ENCODE peak calls at places on chromosomes 6 and 20, in seven cellular contexts. Q is HepG2, X is K562, L is H1, E is GM12878, S is SK-N-SH, W is GM12892. U is an unnamed sample.

GRCh38 chr6:53033764-53034163 is 31.4 kb upstream of the FBXO9 start:
- DNase-seq in X (no peak), S (no peak), E (no peak), Q (no peak), W (no peak), L (no peak), U (no peak)

GRCh38 chr20:44423480-44423879 is 52.2 kb upstream of the TTPAL start:
- DNase-seq in S (no peak), E (no peak), X (no peak), Q (no peak), L (no peak), W (no peak), U (no peak)

GRCh38 chr20:12289476-12289875 is 371.8 kb downstream of the BTBD3 start:
- DNase-seq in Q (no peak), S (no peak), W (no peak), X (no peak), L (no peak), E (no peak), U (no peak)

GRCh38 chr6:107646176-107646575 is 156.3 kb downstream of the SOBP start:
- DNase-seq in S (no peak), L (no peak), Q (no peak), E (no peak), X (no peak), W (no peak), U (no peak)

GRCh38 chr6:35368038-35368887 is 25.9 kb downstream of the PPARD start:
- DNase-seq in S (no peak), E (no peak), X (no peak), Q (peak), L (no peak), W (no peak), U (no peak)

GRCh38 chr20:58141496-58141895 is 87.0 kb downstream of the ANKRD60 start:
- DNase-seq in E (no peak), Q (no peak), S (no peak), L (no peak), W (no peak), X (no peak), U (no peak)

GRCh38 chr20:4252005-4252404 is 236.6 kb upstream of the RNF24 start:
- DNase-seq in X (no peak), S (no peak), Q (no peak), L (no peak), W (no peak), E (no peak), U (no peak)

GRCh38 chr6:169917153-169917552 is 165.7 kb downstream of the ERMARD start:
- DNase-seq in E (no peak), Q (no peak), W (no peak), X (no peak), S (no peak), L (no peak), U (no peak)

GRCh38 chr6:79420054-79420453 is 117.2 kb downstream of the LCA5 start:
- DNase-seq in L (no peak), W (no peak), S (no peak), E (no peak), Q (no peak), X (no peak), U (no peak)

GRCh38 chr20:13771853-13772453 is 12.8 kb downstream of the ESF1 start:
- DNase-seq in E (no peak), Q (peak), L (no peak), X (no peak), W (no peak), S (peak), U (no peak)

GRCh38 chr6:134599079-134599478 is 281.2 kb upstream of the SGK1 start:
- DNase-seq in W (no peak), S (no peak), L (no peak), E (no peak), X (no peak), Q (no peak), U (no peak)

GRCh38 chr20:35001596-35002362 is 46.1 kb downstream of the MYH7B start:
- DNase-seq in Q (no peak), W (no peak), X (no peak), S (peak), E (no peak), L (no peak), U (no peak)

GRCh38 chr6:129345890-129346289 is 364.1 kb downstream of the ARHGAP18 start:
- DNase-seq in Q (no peak), S (no peak), L (no peak), W (no peak), E (no peak), X (no peak), U (no peak)

GRCh38 chr20:31712112-31712553 is 10.5 kb downstream of the BCL2L1 start:
- DNase-seq in S (no peak), E (no peak), L (no peak), Q (peak), W (no peak), X (no peak), U (no peak)

GRCh38 chr6:168609914-168610490 is 169.0 kb downstream of the SMOC2 start:
- DNase-seq in W (no peak), S (no peak), Q (no peak), E (no peak), L (no peak), X (no peak), U (no peak)

GRCh38 chr6:165876568-165876967 is 213.5 kb upstream of the PDE10A start:
- DNase-seq in S (no peak), L (no peak), Q (no peak), X (no peak), W (no peak), E (no peak), U (no peak)

GRCh38 chr6:3748208-3748701 is 3.3 kb downstream of the PXDC1 start:
- DNase-seq in S (peak), Q (peak), E (no peak), L (no peak), W (peak), X (peak), U (no peak)

GRCh38 chr6:53794720-53795253 is at the start of gene LRRC1:
- DNase-seq in S (peak), E (peak), X (peak), W (peak), L (peak), Q (peak), U (peak)

GRCh38 chr6:99606670-99607415 is at the start of gene PRDM13:
- DNase-seq in L (no peak), S (no peak), Q (no peak), E (no peak), X (no peak), W (no peak), U (no peak)

GRCh38 chr20:48781634-48782033 is 46.2 kb downstream of the PREX1 start:
- DNase-seq in S (no peak), Q (no peak), E (no peak), X (no peak), L (no peak), W (no peak), U (no peak)

GRCh38 chr6:34852406-34853085 is 35.3 kb downstream of the TAF11 start:
- DNase-seq in X (no peak), Q (no peak), W (no peak), E (no peak), L (no peak), S (no peak), U (no peak)

GRCh38 chr20:6663751-6664388 is 103.6 kb upstream of the BMP2 start:
- DNase-seq in Q (no peak), E (no peak), L (no peak), X (no peak), W (no peak), S (no peak), U (no peak)

GRCh38 chr6:43978473-43979360 is 148.5 kb downstream of the MRPL14 start:
- DNase-seq in E (no peak), L (no peak), Q (no peak), W (no peak), X (no peak), S (no peak), U (no peak)

GRCh38 chr6:124795879-124796838 is 166.1 kb upstream of the RNF217 start:
- DNase-seq in Q (no peak), X (peak), S (no peak), L (peak), W (no peak), E (no peak), U (no peak)

GRCh38 chr6:2986722-2987196 is 12.9 kb upstream of the NQO2 start:
- DNase-seq in E (no peak), L (no peak), W (no peak), Q (no peak), X (no peak), S (no peak), U (no peak)

GRCh38 chr6:122153530-122153929 is 245.9 kb upstream of the HSF2 start:
- DNase-seq in Q (no peak), E (no peak), X (no peak), S (no peak), L (peak), W (no peak), U (no peak)

GRCh38 chr6:160188773-160189172 is 67.2 kb downstream of the SLC22A1 start:
- DNase-seq in E (no peak), W (no peak), X (no peak), Q (no peak), L (no peak), S (no peak), U (no peak)

GRCh38 chr20:62355527-62356142 is 11.5 kb downstream of the LAMA5 start:
- DNase-seq in E (no peak), X (no peak), W (no peak), L (no peak), Q (peak), S (no peak), U (no peak)

GRCh38 chr6:34562861-34563512 is 6.9 kb upstream of the SPDEF start:
- DNase-seq in W (no peak), X (peak), Q (peak), L (no peak), S (no peak), E (no peak), U (no peak)

GRCh38 chr20:21046413-21047070 is 59.6 kb downstream of the LINC00237 start:
- DNase-seq in X (no peak), W (no peak), E (no peak), S (peak), Q (no peak), L (no peak), U (no peak)

GRCh38 chr6:107032051-107032450 is 4.1 kb downstream of the MTRES1 start:
- DNase-seq in L (no peak), E (no peak), X (peak), S (no peak), W (no peak), Q (no peak), U (no peak)

GRCh38 chr6:16823700-16824352 is 62.6 kb upstream of the ATXN1 start:
- DNase-seq in E (no peak), W (no peak), L (no peak), X (no peak), S (no peak), Q (no peak), U (no peak)
- TF ChIP-seq TAF1 in E (no peak), W (no peak), L (no peak), X (no peak), S (no peak), Q (no peak), U (no peak)

GRCh38 chr6:55443238-55444134 is 116.2 kb downstream of the GFRAL start:
- DNase-seq in L (no peak), S (no peak), X (no peak), W (no peak), Q (no peak), E (no peak), U (no peak)

GRCh38 chr6:55449219-55449618 is 122.0 kb downstream of the GFRAL start:
- DNase-seq in E (no peak), S (no peak), W (no peak), X (no peak), Q (no peak), L (no peak), U (no peak)

GRCh38 chr6:55450007-55450406 is 122.7 kb downstream of the GFRAL start:
- DNase-seq in Q (no peak), X (no peak), W (no peak), L (no peak), E (no peak), S (no peak), U (no peak)

GRCh38 chr6:55448446-55448845 is 121.2 kb downstream of the GFRAL start:
- DNase-seq in S (no peak), X (no peak), L (no peak), W (no peak), E (no peak), Q (no peak), U (no peak)

DNA sequence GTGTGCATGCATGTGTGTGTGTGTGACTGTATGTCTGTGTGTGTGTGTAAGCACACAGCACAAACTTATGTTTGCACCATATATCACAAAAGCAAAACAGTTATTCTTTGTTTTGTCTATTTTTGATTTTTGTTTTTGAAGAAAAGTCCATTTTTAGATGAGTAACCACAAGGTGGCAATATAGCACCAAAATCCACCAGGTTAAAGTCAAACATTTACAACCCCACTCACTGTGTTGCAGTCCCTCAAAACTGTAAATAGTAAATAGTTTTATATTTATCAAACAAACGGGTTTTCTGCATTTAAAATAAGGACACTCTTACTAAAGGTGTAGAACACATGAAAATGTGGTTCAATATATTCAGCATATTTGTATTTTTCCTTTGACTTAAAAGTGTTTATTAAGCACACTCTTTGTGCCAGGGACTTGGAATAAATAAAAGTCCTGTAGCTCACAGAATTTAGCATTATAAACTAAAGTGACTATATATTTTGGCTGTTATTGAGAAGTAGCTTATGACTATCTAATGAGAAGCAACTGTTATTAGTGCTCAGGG is 118.5 kb downstream of the GFRAL start:
- DNase-seq in E (peak), Q (peak), S (peak), X (no peak), W (no peak), L (no peak), U (no peak)
- TF ChIP-seq TAF1 in E (no peak), Q (no peak), S (no peak), X (no peak), W (no peak), L (no peak), U (no peak)

GRCh38 chr20:63697357-63697867 is 960 bp downstream of the TNFRSF6B start:
- DNase-seq in L (no peak), Q (no peak), X (no peak), E (no peak), W (peak), S (peak), U (peak)

GRCh38 chr20:63696628-63697356 is at the start of gene TNFRSF6B:
- DNase-seq in Q (no peak), X (no peak), W (peak), E (no peak), L (no peak), S (peak), U (peak)

GRCh38 chr20:63695419-63696310 is 787 bp upstream of the TNFRSF6B start:
- DNase-seq in S (peak), Q (no peak), W (peak), L (no peak), X (no peak), E (no peak), U (peak)

GRCh38 chr20:63694596-63695418 is 1.6 kb upstream of the TNFRSF6B start:
- DNase-seq in Q (no peak), X (no peak), S (peak), L (no peak), E (no peak), W (peak), U (peak)

DNA sequence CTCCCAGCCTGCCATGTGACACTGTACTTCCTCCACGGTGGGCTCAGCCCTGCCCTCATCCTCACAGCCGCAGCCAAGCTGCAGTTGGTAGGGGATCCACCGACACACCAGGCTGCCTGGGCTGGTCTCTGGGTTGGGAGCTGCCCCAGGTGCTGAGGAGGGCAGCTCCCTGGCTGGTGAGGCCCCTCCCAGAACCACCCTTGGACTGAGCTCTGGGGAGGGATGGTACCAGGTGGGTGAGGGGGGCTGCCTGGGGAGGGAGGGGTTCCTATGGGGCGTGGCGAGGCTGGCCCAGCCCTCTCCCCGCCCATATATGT is 183 bp upstream of the TNFRSF6B start:
- DNase-seq in W (no peak), L (peak), X (no peak), S (no peak), Q (no peak), E (no peak), U (peak)
- TF ChIP-seq TAF1 in W (no peak), L (peak), X (no peak), S (no peak), Q (no peak), E (no peak), U (no peak)

GRCh38 chr6:118335325-118335724 is 212.8 kb upstream of the PLN start:
- DNase-seq in X (no peak), S (no peak), W (no peak), E (no peak), L (no peak), Q (no peak), U (no peak)

GRCh38 chr6:118334634-118335033 is 213.5 kb upstream of the PLN start:
- DNase-seq in E (no peak), X (no peak), L (no peak), Q (no peak), S (no peak), W (no peak), U (no peak)

DNA sequence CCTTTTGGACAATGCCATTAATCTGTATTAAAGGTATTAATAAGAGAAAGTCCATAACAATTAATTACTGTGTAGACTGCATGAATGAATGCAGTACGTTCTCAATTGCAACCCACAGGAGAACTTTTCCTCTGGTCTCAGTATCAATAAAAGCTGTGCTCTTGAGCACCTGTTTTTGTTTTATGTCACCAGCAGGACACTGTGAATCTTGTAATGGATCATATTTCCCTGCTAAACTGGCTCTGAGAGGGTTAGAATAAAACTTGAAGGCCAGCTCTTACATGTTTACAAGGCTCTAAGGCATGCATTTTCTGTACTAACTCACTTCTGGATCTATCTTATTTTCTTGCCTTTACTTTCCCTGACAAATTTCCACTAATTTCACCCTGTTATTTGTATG is 214.3 kb upstream of the PLN start:
- DNase-seq in Q (no peak), E (no peak), W (no peak), X (no peak), L (no peak), S (no peak), U (no peak)
- TF ChIP-seq TAF1 in Q (no peak), E (no peak), W (no peak), X (no peak), L (no peak), S (no peak), U (no peak)

GRCh38 chr6:87848616-87849015 is 146.6 kb upstream of the AKIRIN2 start:
- DNase-seq in E (no peak), Q (no peak), W (no peak), S (no peak), L (no peak), X (no peak), U (no peak)
- TF ChIP-seq TAF1 in E (no peak), Q (no peak), W (no peak), S (no peak), L (no peak), X (no peak), U (no peak)

DNA sequence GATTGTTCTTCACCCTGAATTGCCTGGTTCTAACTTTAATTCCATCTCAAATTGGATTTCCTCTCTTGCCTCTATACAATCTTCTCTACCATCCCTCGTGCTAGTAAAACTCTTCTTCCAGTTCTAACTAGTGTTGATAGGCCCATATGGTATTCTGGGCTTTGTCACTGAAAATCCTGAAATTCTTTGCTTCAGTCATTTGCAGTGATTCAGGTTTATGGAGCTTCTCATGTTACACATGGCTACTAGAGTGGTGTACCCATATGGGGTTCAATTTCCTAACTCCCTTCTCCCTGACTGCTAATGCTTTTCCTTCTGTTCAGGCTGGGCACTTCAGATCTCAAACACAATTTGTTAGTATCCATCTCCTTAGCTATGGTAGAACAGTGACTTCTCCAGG is 956.6 kb downstream of the KIF16B start:
- DNase-seq in L (no peak), E (no peak), X (no peak), Q (no peak), W (no peak), S (no peak), U (no peak)
- TF ChIP-seq TAF1 in L (no peak), E (no peak), X (no peak), Q (no peak), W (no peak), S (no peak), U (no peak)

GRCh38 chr20:50671626-50672025 is 19.7 kb downstream of the RIPOR3 start:
- DNase-seq in Q (no peak), E (no peak), S (no peak), W (no peak), X (no peak), L (no peak), U (no peak)

GRCh38 chr20:50672400-50673145 is 18.8 kb downstream of the RIPOR3 start:
- DNase-seq in W (no peak), E (no peak), S (no peak), X (no peak), Q (no peak), L (no peak), U (no peak)

GRCh38 chr20:50668326-50668725 is 23.0 kb downstream of the RIPOR3 start:
- DNase-seq in W (no peak), X (no peak), S (no peak), Q (no peak), L (no peak), E (no peak), U (no peak)

GRCh38 chr20:50668798-50669197 is 22.5 kb downstream of the RIPOR3 start:
- DNase-seq in X (no peak), Q (no peak), W (no peak), S (no peak), E (no peak), L (no peak), U (no peak)

DNA sequence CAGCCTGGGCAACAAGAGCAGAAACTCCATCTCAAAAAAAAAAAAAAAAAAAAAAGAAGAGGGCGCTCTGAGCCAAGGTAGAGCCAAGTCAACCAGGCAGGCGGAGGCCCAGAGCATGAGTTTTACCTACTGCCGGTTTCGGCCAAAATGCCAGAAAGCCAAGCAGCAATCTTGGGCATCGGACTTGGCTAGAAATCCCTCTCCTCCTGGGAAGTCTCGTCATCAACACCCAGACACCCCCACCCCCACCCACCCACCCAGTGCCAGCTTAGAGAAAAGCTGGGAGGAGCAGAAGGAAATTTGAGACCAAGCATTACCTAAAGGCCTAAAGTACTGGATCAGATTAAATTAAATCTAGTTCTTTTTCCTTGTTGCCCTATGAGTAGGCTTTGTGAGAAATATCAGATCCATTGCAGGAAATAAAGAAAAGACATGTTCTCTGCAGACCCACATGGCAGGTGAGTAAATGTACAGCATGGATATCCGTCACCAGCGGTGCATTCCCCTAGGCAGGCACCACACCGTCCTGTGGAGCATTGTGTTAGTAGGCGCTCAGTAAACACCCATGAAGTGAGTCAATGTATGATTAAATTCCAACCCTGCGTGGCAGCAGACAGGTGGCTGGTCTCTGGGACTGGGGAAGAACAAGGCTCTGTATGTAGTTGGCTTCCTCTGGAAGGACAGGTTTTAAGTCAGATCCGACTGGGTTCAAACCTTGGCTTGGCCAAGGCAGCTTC is 21.0 kb downstream of the RIPOR3 start:
- DNase-seq in S (no peak), X (no peak), Q (peak), L (no peak), E (no peak), W (no peak), U (no peak)
- TF ChIP-seq TAF1 in S (no peak), X (no peak), Q (no peak), L (no peak), E (no peak), W (no peak), U (no peak)

U was measured in GM12891.